ENCODE peak calls at places on chromosomes 2 and 18, in six cellular contexts. K is prostate gland, M is NB4, I is Peyer's patch, G is GM12891, F is A549. W is an unnamed sample.

GRCh38 chr2:102061962-102062795 is 70.4 kb downstream of the IL1R2 start:
- DNase-seq in K (no peak), M (peak; percentile 30), I (no peak), G (no peak), F (no peak), W (peak; percentile 15)

GRCh38 chr2:47217277-47217676 is 62.2 kb upstream of the STPG4 start:
- DNase-seq in K (no peak), M (no peak), I (no peak), G (no peak), F (no peak), W (no peak)

GRCh38 chr2:101251844-101252407 is 760 bp upstream of the CNOT11 start:
- DNase-seq in K (peak; percentile 69), M (peak; percentile 54), I (peak; percentile 76), G (no peak), F (peak; percentile 23), W (peak; percentile 33)

GRCh38 chr2:66509326-66509811 is 74.4 kb downstream of the MEIS1 start:
- DNase-seq in K (no peak), M (no peak), I (no peak), G (no peak), F (no peak), W (no peak)

GRCh38 chr2:145028055-145028630 is 508.2 kb upstream of the ZEB2 start:
- DNase-seq in K (no peak), M (no peak), I (no peak), G (no peak), F (no peak), W (no peak)

GRCh38 chr2:179440642-179441251 is 176.1 kb upstream of the SESTD1 start:
- DNase-seq in K (no peak), M (peak; percentile 59), I (no peak), G (peak; percentile 9), F (no peak), W (peak; percentile 48)

GRCh38 chr2:45918816-45919655 is 267.6 kb downstream of the PRKCE start:
- DNase-seq in K (no peak), M (no peak), I (no peak), G (no peak), F (no peak), W (no peak)

GRCh38 chr2:96594701-96595152 is 43.4 kb downstream of the KANSL3 start:
- DNase-seq in K (no peak), M (no peak), I (no peak), G (no peak), F (no peak), W (no peak)

GRCh38 chr2:557635-558301 is 119.4 kb downstream of the TMEM18 start:
- DNase-seq in K (no peak), M (no peak), I (no peak), G (no peak), F (no peak), W (no peak)

GRCh38 chr2:202135111-202135874 is 62.2 kb downstream of the KIAA2012 start:
- DNase-seq in K (no peak), M (no peak), I (peak; percentile 83), G (no peak), F (no peak), W (no peak)

GRCh38 chr18:55334875-55335274 is 253.1 kb downstream of the TCF4 start:
- DNase-seq in K (no peak), M (no peak), I (peak; percentile 55), G (no peak), F (no peak), W (no peak)

GRCh38 chr2:152847067-152847466 is 128.6 kb downstream of the ARL6IP6 start:
- DNase-seq in K (no peak), M (no peak), I (no peak), G (no peak), F (no peak), W (no peak)

GRCh38 chr2:18232731-18233438 is 327.6 kb downstream of the RDH14 start:
- DNase-seq in K (no peak), M (no peak), I (no peak), G (no peak), F (no peak), W (no peak)

GRCh38 chr2:199940373-199940772 is 14.9 kb downstream of the TYW5 start:
- DNase-seq in K (no peak), M (peak; percentile 57), I (no peak), G (no peak), F (peak; percentile 16), W (peak; percentile 49)

GRCh38 chr18:3236470-3236869 is 11.1 kb upstream of the MYL12A start:
- DNase-seq in K (no peak), M (no peak), I (no peak), G (no peak), F (no peak), W (no peak)

GRCh38 chr2:240451108-240451611 is 15.7 kb downstream of the GPC1 start:
- DNase-seq in K (peak; percentile 82), M (no peak), I (no peak), G (no peak), F (no peak), W (no peak)

GRCh38 chr2:200077210-200077650 is 121.8 kb downstream of the MAIP1 start:
- DNase-seq in K (no peak), M (no peak), I (no peak), G (no peak), F (peak; percentile 12), W (no peak)

GRCh38 chr18:9704233-9705118 is 3.6 kb upstream of the RAB31 start:
- DNase-seq in K (no peak), M (no peak), I (no peak), G (no peak), F (no peak), W (no peak)

GRCh38 chr2:228541794-228542193 is 360.3 kb upstream of the SPHKAP start:
- DNase-seq in K (no peak), M (no peak), I (no peak), G (no peak), F (no peak), W (no peak)

GRCh38 chr2:168075446-168075845 is 171.9 kb downstream of the STK39 start:
- DNase-seq in K (no peak), M (no peak), I (no peak), G (no peak), F (no peak), W (no peak)

GRCh38 chr2:210663574-210663973 is 107.2 kb downstream of the CPS1 start:
- DNase-seq in K (no peak), M (peak; percentile 36), I (no peak), G (no peak), F (no peak), W (no peak)

GRCh38 chr2:23803275-23803964 is 123.5 kb downstream of the ATAD2B start:
- DNase-seq in K (no peak), M (no peak), I (no peak), G (no peak), F (no peak), W (peak; percentile 16)

GRCh38 chr2:46351388-46352141 is 54.4 kb downstream of the EPAS1 start:
- DNase-seq in K (no peak), M (no peak), I (peak; percentile 87), G (no peak), F (no peak), W (no peak)

DNA sequence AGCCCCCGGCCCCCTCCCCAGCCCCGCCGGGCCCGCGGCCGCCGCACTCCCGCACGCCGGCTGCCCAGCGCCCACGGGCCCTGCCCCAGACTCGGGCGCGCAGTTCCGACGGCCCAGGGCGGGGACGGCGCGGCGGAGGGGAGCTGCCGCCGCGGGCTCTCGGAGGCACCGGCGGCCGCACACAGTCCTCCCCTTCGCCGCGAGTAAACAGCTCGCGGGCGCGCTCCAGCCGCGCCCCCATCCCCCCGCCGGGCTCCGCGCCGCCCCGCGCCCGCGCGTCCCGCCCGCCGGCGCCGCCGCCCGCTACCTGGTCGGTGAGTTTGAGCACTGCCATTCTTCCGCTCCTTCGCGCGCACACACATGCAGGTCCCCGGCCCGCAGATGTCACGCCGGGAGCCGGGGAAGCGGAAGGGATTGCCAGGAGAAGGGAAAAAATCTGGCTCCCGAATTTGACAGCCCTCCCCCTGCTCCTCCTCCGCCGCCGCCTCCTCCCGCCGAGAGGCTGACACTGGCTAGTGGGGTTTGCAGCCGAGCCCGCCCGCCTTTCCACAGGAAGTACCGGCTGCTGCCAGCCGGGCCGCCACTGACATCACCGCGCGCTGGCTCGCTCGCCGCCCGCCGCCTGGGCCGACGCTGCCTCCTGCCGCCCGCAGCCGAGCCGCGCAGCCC is at the start of gene ANKRD44:
- DNase-seq in K (peak; percentile 85), M (peak; percentile 93), I (peak; percentile 96), G (peak; percentile 78), F (peak; percentile 76), W (peak; percentile 78)
- TF ChIP-seq POLR2A in K (peak; percentile 53), M (peak; percentile 38), I (peak; percentile 57), G (no peak), F (peak; percentile 29), W (no peak)

DNA sequence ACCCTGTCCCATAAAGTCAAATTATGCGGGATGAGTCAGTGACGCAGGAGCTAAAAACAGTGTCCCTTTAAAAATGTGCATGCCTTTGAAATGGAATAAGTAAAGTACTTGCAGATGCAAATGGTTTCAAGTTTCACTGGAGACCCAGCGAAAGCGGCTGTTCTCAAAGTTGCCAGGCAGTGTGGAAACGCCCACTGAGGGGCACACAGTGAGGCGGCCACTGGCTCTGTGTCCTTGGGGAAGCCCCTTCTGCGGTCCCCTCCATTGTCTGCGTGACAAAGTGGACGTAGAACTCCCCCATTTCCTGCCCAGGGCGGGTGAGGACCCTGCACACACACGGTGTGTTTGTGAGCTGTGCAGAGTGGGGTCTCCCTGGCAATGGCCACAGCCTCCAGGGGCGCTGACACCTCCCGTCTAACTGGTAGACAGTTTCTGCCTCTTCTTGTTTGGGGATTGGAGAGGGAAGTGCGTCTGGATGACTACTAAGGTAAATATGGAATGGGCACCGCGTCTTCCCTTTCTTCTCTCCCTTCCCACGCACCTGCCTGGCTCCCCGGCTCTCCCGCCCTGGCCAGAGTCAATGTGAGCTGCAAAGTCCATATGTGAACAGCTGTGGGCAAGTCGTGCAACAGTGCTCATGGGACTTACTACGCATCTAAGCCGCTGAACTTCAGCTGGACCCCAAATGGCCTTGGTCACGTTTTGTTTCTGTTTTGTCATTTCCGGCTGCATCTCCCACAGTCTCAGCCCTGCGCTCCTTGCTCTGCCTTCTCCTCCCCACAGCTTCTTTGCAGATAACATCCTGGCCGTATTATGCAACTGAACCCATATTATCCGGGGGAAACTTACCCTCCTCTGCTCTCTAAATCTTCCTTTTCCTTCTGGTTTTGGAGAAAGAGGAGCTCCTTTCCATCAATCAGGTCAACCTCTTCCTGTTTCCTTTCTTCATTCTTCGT is 33.7 kb upstream of the ZNF516 start:
- DNase-seq in K (peak; percentile 25), M (peak; percentile 97), I (peak; percentile 57), G (no peak), F (no peak), W (peak; percentile 25)
- TF ChIP-seq POLR2A in K (no peak), M (no peak), I (no peak), G (no peak), F (no peak), W (no peak)

GRCh38 chr2:190408538-190409271 is 550 bp downstream of the MFSD6 start:
- DNase-seq in K (peak; percentile 65), M (peak; percentile 71), I (peak; percentile 88), G (peak; percentile 54), F (peak; percentile 33), W (peak; percentile 52)
- TF ChIP-seq POLR2A in K (peak; percentile 68), M (no peak), I (no peak), G (no peak), F (peak; percentile 9), W (peak; percentile 70)

DNA sequence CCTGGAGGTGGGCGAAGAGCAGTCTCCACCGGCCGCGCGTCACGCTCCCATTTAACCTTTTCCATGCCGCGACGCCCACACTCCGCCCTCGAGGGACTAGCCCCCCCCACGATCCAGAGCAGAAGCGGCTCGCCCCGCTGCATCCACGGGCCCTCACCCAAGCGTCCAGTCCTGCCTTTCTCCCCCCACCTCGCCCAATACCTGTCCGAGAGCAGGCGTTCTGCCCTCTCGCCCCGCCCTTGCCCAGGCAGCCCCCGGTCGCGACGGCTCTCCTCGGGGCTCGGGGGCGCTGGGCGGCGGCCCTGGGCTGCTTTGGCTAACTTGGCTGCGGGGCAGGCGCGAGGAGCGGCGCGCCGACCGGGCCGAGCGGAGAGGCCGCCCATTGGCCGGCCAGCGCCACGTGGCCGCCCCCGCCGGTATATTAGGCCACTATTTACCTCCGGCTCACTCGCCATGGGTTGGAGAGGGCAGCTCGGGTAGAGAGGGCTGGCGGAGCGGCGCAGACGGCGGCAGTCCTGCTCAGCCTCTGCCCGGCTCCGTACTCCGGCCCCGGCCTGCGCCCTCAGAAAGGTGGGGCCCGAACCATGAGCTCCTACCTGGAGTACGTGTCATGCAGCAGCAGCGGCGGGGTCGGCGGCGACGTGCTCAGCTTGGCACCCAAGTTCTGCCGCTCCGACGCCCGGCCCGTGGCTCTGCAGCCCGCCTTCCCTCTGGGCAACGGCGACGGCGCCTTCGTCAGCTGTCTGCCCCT is at the start of gene HOXD1:
- DNase-seq in K (peak; percentile 36), M (no peak), I (peak; percentile 82), G (no peak), F (peak; percentile 78), W (no peak)
- TF ChIP-seq POLR2A in K (no peak), M (no peak), I (peak; percentile 82), G (no peak), F (no peak), W (no peak)